ENCODE peak calls at places on chromosomes 7 and 10, in ten cellular contexts. I is NCI-H2081, N is smooth muscle cell of the brain vasculature, T is endothelial cell, J is skeletal muscle cell, A is dorsolateral prefrontal cortex, G is NCI-H1105 treated with DMSO at 0.1 percent for 48 hours, M is AG08395, Z is HepG2, O is left ventricle myocardium superior. P is an unnamed sample.

GRCh38 chr7:151086802-151087246 is 549 bp downstream of the AGAP3 start:
- DNase-seq in O (no peak), M (no peak), I (no peak), A (no peak), J (no peak), Z (no peak), T (no peak), G (no peak), N (no peak), P (no peak)

GRCh38 chr7:158378978-158379377 is 208.6 kb downstream of the PTPRN2 start:
- DNase-seq in Z (no peak), I (no peak), T (no peak), N (no peak), A (no peak), G (no peak), J (no peak), M (no peak), O (peak), P (no peak)

GRCh38 chr7:6026011-6026819 is 5.0 kb upstream of the ANKRD61 start:
- DNase-seq in J (no peak), O (peak), M (peak), A (peak), T (peak), G (no peak), I (peak), N (no peak), Z (peak), P (no peak)

GRCh38 chr10:71623098-71623985 is 96.2 kb downstream of the C10orf105 start:
- DNase-seq in A (peak), G (no peak), I (no peak), J (no peak), T (peak), O (no peak), N (no peak), M (peak), Z (no peak), P (no peak)

GRCh38 chr7:42226354-42226941 is 10.6 kb downstream of the GLI3 start:
- DNase-seq in J (no peak), Z (no peak), A (no peak), N (no peak), T (no peak), M (no peak), O (no peak), G (no peak), I (no peak), P (no peak)

GRCh38 chr10:48505394-48506112 is 99.3 kb downstream of the ARHGAP22 start:
- DNase-seq in Z (no peak), G (no peak), T (no peak), M (no peak), O (no peak), J (no peak), I (no peak), A (no peak), N (no peak), P (no peak)

GRCh38 chr10:58001159-58001558 is 266.5 kb downstream of the IPMK start:
- DNase-seq in J (no peak), M (no peak), G (no peak), T (no peak), O (no peak), Z (no peak), N (no peak), I (no peak), A (no peak), P (no peak)

GRCh38 chr7:129866251-129866650 is 86.5 kb downstream of the UBE2H start:
- DNase-seq in Z (no peak), N (no peak), O (no peak), T (no peak), A (no peak), M (no peak), I (no peak), G (no peak), J (no peak), P (no peak)

GRCh38 chr10:80429521-80429966 is 21.2 kb downstream of the PRXL2A start:
- DNase-seq in T (no peak), M (no peak), Z (no peak), I (no peak), J (no peak), N (no peak), G (no peak), O (no peak), A (no peak), P (no peak)